ENCODE peak calls at places on chromosomes 16 and 17, in six cellular contexts. One of them, this sample, is unnamed.

GRCh38 chr16:1331712-1332617 is 1.5 kb upstream of the BAIAP3 start:
- DNase-seq in stimulated activated naive CD4-positive, alpha-beta T cell: no peak
- DNase-seq in NCI-H510A treated with DMSO at 0.1 percent for 48 hours: peak
- DNase-seq in ACHN: no peak
- DNase-seq in aorta: no peak
- DNase-seq in neural crest cell: no peak
- DNase-seq in this sample: no peak

GRCh38 chr16:69796285-69797118 is 34.4 kb downstream of the WWP2 start:
- DNase-seq in ACHN: peak
- DNase-seq in NCI-H510A treated with DMSO at 0.1 percent for 48 hours: peak
- DNase-seq in stimulated activated naive CD4-positive, alpha-beta T cell: no peak
- DNase-seq in neural crest cell: peak
- DNase-seq in aorta: no peak
- DNase-seq in this sample: no peak

GRCh38 chr17:57739402-57740224 is 5.5 kb downstream of the CCDC182 start:
- DNase-seq in NCI-H510A treated with DMSO at 0.1 percent for 48 hours: peak
- DNase-seq in neural crest cell: no peak
- DNase-seq in ACHN: peak
- DNase-seq in aorta: no peak
- DNase-seq in stimulated activated naive CD4-positive, alpha-beta T cell: no peak
- DNase-seq in this sample: no peak

GRCh38 chr16:77987772-77988171 is 34.6 kb upstream of the CLEC3A start:
- DNase-seq in neural crest cell: no peak
- DNase-seq in aorta: no peak
- DNase-seq in ACHN: no peak
- DNase-seq in stimulated activated naive CD4-positive, alpha-beta T cell: no peak
- DNase-seq in NCI-H510A treated with DMSO at 0.1 percent for 48 hours: peak
- DNase-seq in this sample: no peak

GRCh38 chr16:20111143-20111542 is 37.5 kb upstream of the GPR139 start:
- DNase-seq in stimulated activated naive CD4-positive, alpha-beta T cell: no peak
- DNase-seq in aorta: no peak
- DNase-seq in NCI-H510A treated with DMSO at 0.1 percent for 48 hours: no peak
- DNase-seq in neural crest cell: no peak
- DNase-seq in ACHN: no peak
- DNase-seq in this sample: no peak

GRCh38 chr17:33124185-33124584 is 132.5 kb downstream of the SPACA3 start:
- DNase-seq in aorta: no peak
- DNase-seq in ACHN: no peak
- DNase-seq in NCI-H510A treated with DMSO at 0.1 percent for 48 hours: no peak
- DNase-seq in stimulated activated naive CD4-positive, alpha-beta T cell: no peak
- DNase-seq in neural crest cell: no peak
- DNase-seq in this sample: no peak

GRCh38 chr17:17439971-17440843 is 36.6 kb upstream of the MED9 start:
- DNase-seq in neural crest cell: peak
- DNase-seq in ACHN: peak
- DNase-seq in NCI-H510A treated with DMSO at 0.1 percent for 48 hours: peak
- DNase-seq in aorta: no peak
- DNase-seq in stimulated activated naive CD4-positive, alpha-beta T cell: peak
- DNase-seq in this sample: no peak

GRCh38 chr16:83779881-83780280 is 27.9 kb upstream of the HSBP1 start:
- DNase-seq in aorta: no peak
- DNase-seq in ACHN: no peak
- DNase-seq in NCI-H510A treated with DMSO at 0.1 percent for 48 hours: no peak
- DNase-seq in neural crest cell: no peak
- DNase-seq in stimulated activated naive CD4-positive, alpha-beta T cell: no peak
- DNase-seq in this sample: no peak

GRCh38 chr17:65604070-65604469 is 42.6 kb upstream of the AXIN2 start:
- DNase-seq in aorta: peak
- DNase-seq in ACHN: no peak
- DNase-seq in stimulated activated naive CD4-positive, alpha-beta T cell: no peak
- DNase-seq in NCI-H510A treated with DMSO at 0.1 percent for 48 hours: no peak
- DNase-seq in neural crest cell: no peak
- DNase-seq in this sample: peak

GRCh38 chr17:74049167-74049797 is 154.2 kb upstream of the RPL38 start:
- DNase-seq in ACHN: no peak
- DNase-seq in NCI-H510A treated with DMSO at 0.1 percent for 48 hours: no peak
- DNase-seq in neural crest cell: no peak
- DNase-seq in stimulated activated naive CD4-positive, alpha-beta T cell: no peak
- DNase-seq in aorta: no peak
- DNase-seq in this sample: no peak

GRCh38 chr16:3674513-3675295 is 20.2 kb downstream of the DNASE1 start:
- DNase-seq in ACHN: no peak
- DNase-seq in neural crest cell: no peak
- DNase-seq in stimulated activated naive CD4-positive, alpha-beta T cell: no peak
- DNase-seq in NCI-H510A treated with DMSO at 0.1 percent for 48 hours: no peak
- DNase-seq in aorta: no peak
- DNase-seq in this sample: no peak

GRCh38 chr16:53985865-53986264 is 281.9 kb downstream of the FTO start:
- DNase-seq in NCI-H510A treated with DMSO at 0.1 percent for 48 hours: no peak
- DNase-seq in ACHN: no peak
- DNase-seq in aorta: no peak
- DNase-seq in neural crest cell: no peak
- DNase-seq in stimulated activated naive CD4-positive, alpha-beta T cell: no peak
- DNase-seq in this sample: no peak

GRCh38 chr16:68790130-68790761 is 53.1 kb upstream of the TANGO6 start:
- DNase-seq in aorta: no peak
- DNase-seq in ACHN: peak
- DNase-seq in neural crest cell: no peak
- DNase-seq in stimulated activated naive CD4-positive, alpha-beta T cell: no peak
- DNase-seq in NCI-H510A treated with DMSO at 0.1 percent for 48 hours: no peak
- DNase-seq in this sample: no peak

GRCh38 chr17:33072421-33073175 is 81.0 kb downstream of the SPACA3 start:
- DNase-seq in ACHN: peak
- DNase-seq in neural crest cell: no peak
- DNase-seq in stimulated activated naive CD4-positive, alpha-beta T cell: no peak
- DNase-seq in NCI-H510A treated with DMSO at 0.1 percent for 48 hours: no peak
- DNase-seq in aorta: no peak
- DNase-seq in this sample: no peak

GRCh38 chr16:86110726-86111125 is 211.8 kb downstream of the IRF8 start:
- DNase-seq in ACHN: no peak
- DNase-seq in NCI-H510A treated with DMSO at 0.1 percent for 48 hours: no peak
- DNase-seq in neural crest cell: no peak
- DNase-seq in aorta: no peak
- DNase-seq in stimulated activated naive CD4-positive, alpha-beta T cell: no peak
- DNase-seq in this sample: no peak

GRCh38 chr16:15682105-15682570 is 32.1 kb downstream of the NDE1 start:
- DNase-seq in stimulated activated naive CD4-positive, alpha-beta T cell: peak
- DNase-seq in neural crest cell: peak
- DNase-seq in NCI-H510A treated with DMSO at 0.1 percent for 48 hours: peak
- DNase-seq in ACHN: peak
- DNase-seq in aorta: peak
- DNase-seq in this sample: no peak

This sample was measured in cardiac septum.